ENCODE peak calls at places on chromosomes 11 and 22, in four cellular contexts. One of them, this sample, is unnamed.
A peak's percentile ranks its signal among the peaks of the same experiment; 100 is the strongest.

GRCh38 chr11:12642040-12642439 is 32.2 kb upstream of the TEAD1 start:
- DNase-seq in BE2C: no peak
- DNase-seq in ascending aorta: no peak
- DNase-seq in psoas muscle: no peak
- DNase-seq in this sample: no peak

GRCh38 chr22:46390652-46391301 is 55.3 kb downstream of the TRMU start:
- DNase-seq in BE2C: peak; percentile 73
- DNase-seq in ascending aorta: no peak
- DNase-seq in psoas muscle: peak; percentile 88
- DNase-seq in this sample: peak; percentile 91

GRCh38 chr22:23300476-23300875 is 120.2 kb downstream of the BCR start:
- DNase-seq in BE2C: no peak
- DNase-seq in ascending aorta: no peak
- DNase-seq in psoas muscle: peak; percentile 41
- DNase-seq in this sample: peak; percentile 52

GRCh38 chr11:131491503-131491902 is 121.1 kb downstream of the NTM start:
- DNase-seq in BE2C: no peak
- DNase-seq in ascending aorta: no peak
- DNase-seq in psoas muscle: no peak
- DNase-seq in this sample: no peak

GRCh38 chr11:113189909-113190667 is 124.3 kb upstream of the TTC12 start:
- DNase-seq in BE2C: no peak
- DNase-seq in ascending aorta: peak; percentile 83
- DNase-seq in psoas muscle: peak; percentile 67
- DNase-seq in this sample: no peak

GRCh38 chr11:29119116-29119515 is 897.7 kb downstream of the KCNA4 start:
- DNase-seq in BE2C: no peak
- DNase-seq in ascending aorta: no peak
- DNase-seq in psoas muscle: no peak
- DNase-seq in this sample: no peak

GRCh38 chr22:20205964-20206708 is 55.3 kb upstream of the CCDC188 start:
- DNase-seq in BE2C: no peak
- DNase-seq in ascending aorta: peak; percentile 74
- DNase-seq in psoas muscle: peak; percentile 74
- DNase-seq in this sample: peak; percentile 89

GRCh38 chr11:114277637-114278341 is 18.4 kb upstream of the NNMT start:
- DNase-seq in BE2C: no peak
- DNase-seq in ascending aorta: no peak
- DNase-seq in psoas muscle: no peak
- DNase-seq in this sample: no peak

GRCh38 chr11:64284048-64284961 is at the start of gene BAD:
- DNase-seq in BE2C: peak; percentile 91
- DNase-seq in ascending aorta: peak; percentile 97
- DNase-seq in psoas muscle: peak; percentile 97
- DNase-seq in this sample: peak; percentile 98

GRCh38 chr22:25692392-25692791 is 49.6 kb upstream of the MYO18B start:
- DNase-seq in BE2C: no peak
- DNase-seq in ascending aorta: no peak
- DNase-seq in psoas muscle: no peak
- DNase-seq in this sample: no peak

GRCh38 chr11:131195801-131196517 is 174.5 kb upstream of the NTM start:
- DNase-seq in BE2C: no peak
- DNase-seq in ascending aorta: no peak
- DNase-seq in psoas muscle: peak; percentile 55
- DNase-seq in this sample: no peak

GRCh38 chr11:58004664-58005063 is 19.0 kb upstream of the OR9Q1 start:
- DNase-seq in BE2C: no peak
- DNase-seq in ascending aorta: no peak
- DNase-seq in psoas muscle: no peak
- DNase-seq in this sample: no peak

GRCh38 chr11:47328449-47329390 is 23.8 kb downstream of the MYBPC3 start:
- DNase-seq in BE2C: no peak
- DNase-seq in ascending aorta: no peak
- DNase-seq in psoas muscle: no peak
- DNase-seq in this sample: no peak

GRCh38 chr11:120130176-120130980 is 7.5 kb downstream of the TRIM29 start:
- DNase-seq in BE2C: peak; percentile 2
- DNase-seq in ascending aorta: peak; percentile 53
- DNase-seq in psoas muscle: no peak
- DNase-seq in this sample: peak; percentile 45

GRCh38 chr22:20651286-20651685 is 122.6 kb upstream of the SERPIND1 start:
- DNase-seq in BE2C: no peak
- DNase-seq in ascending aorta: peak; percentile 12
- DNase-seq in psoas muscle: no peak
- DNase-seq in this sample: no peak

GRCh38 chr11:126354631-126355323 is 709 bp upstream of the ST3GAL4 start:
- DNase-seq in BE2C: no peak
- DNase-seq in ascending aorta: no peak
- DNase-seq in psoas muscle: no peak
- DNase-seq in this sample: no peak

GRCh38 chr11:130037058-130037457 is 32.6 kb upstream of the APLP2 start:
- DNase-seq in BE2C: no peak
- DNase-seq in ascending aorta: no peak
- DNase-seq in psoas muscle: no peak
- DNase-seq in this sample: no peak

GRCh38 chr11:59224419-59224928 is 11.7 kb upstream of the MPEG1 start:
- DNase-seq in BE2C: no peak
- DNase-seq in ascending aorta: no peak
- DNase-seq in psoas muscle: no peak
- DNase-seq in this sample: no peak

GRCh38 chr11:102794382-102794781 is 3.6 kb downstream of the MMP1 start:
- DNase-seq in BE2C: peak; percentile 35
- DNase-seq in ascending aorta: no peak
- DNase-seq in psoas muscle: no peak
- DNase-seq in this sample: no peak

GRCh38 chr11:70894566-70894965 is 357.8 kb downstream of the SHANK2 start:
- DNase-seq in BE2C: no peak
- DNase-seq in ascending aorta: no peak
- DNase-seq in psoas muscle: no peak
- DNase-seq in this sample: peak; percentile 18

GRCh38 chr11:123478352-123478986 is 48.4 kb downstream of the GRAMD1B start:
- DNase-seq in BE2C: peak; percentile 78
- DNase-seq in ascending aorta: no peak
- DNase-seq in psoas muscle: peak; percentile 67
- DNase-seq in this sample: no peak

GRCh38 chr22:25006354-25006753 is 53.8 kb downstream of the KIAA1671 start:
- DNase-seq in BE2C: no peak
- DNase-seq in ascending aorta: no peak
- DNase-seq in psoas muscle: no peak
- DNase-seq in this sample: no peak

GRCh38 chr11:45106006-45106405 is 40.4 kb upstream of the PRDM11 start:
- DNase-seq in BE2C: no peak
- DNase-seq in ascending aorta: peak; percentile 63
- DNase-seq in psoas muscle: peak; percentile 49
- DNase-seq in this sample: peak; percentile 60

DNA sequence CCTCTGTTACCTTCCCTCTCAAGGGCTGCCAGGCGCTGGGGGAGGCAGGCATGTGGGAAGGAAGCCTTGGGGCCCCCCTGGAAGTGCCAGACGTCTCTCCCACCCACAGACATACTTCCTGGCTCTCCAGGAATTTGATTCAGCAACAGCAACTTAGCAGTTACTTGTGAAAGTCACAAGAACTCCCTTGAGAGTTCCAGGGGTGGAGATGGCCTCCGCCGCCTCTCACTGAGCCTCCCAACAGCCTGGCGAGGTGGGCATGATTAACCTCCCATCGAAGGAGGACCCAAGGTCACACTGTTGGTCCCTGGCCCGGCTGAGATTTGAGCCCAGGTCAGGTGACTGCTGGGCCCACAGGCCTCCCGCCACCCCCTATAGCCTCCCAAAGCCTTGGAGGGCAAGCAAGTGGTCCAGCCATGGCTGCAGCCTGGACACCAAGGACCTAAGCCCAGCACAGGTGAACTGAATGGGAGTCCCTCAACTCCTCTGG is 14.0 kb upstream of the TSKU start:
- DNase-seq in BE2C: no peak
- DNase-seq in ascending aorta: no peak
- DNase-seq in psoas muscle: no peak
- DNase-seq in this sample: no peak
- H3K4me3 ChIP-seq in BE2C: no peak overlapping the region
- H3K4me3 ChIP-seq in ascending aorta: no peak overlapping the region
- H3K4me3 ChIP-seq in psoas muscle: no peak overlapping the region
- H3K4me3 ChIP-seq in this sample: no peak overlapping the region

GRCh38 chr22:36022162-36022561 is 6.5 kb downstream of the RBFOX2 start:
- DNase-seq in BE2C: no peak
- DNase-seq in ascending aorta: no peak
- DNase-seq in psoas muscle: no peak
- DNase-seq in this sample: no peak
- H3K4me1 ChIP-seq in BE2C: peaks cover 21% of the 10 kb centered on the region
- H3K4me1 ChIP-seq in ascending aorta: peaks cover 26% of the 10 kb centered on the region
- H3K4me1 ChIP-seq in psoas muscle: peaks cover 41% of the 10 kb centered on the region
- H3K4me1 ChIP-seq in this sample: peaks cover 20% of the 10 kb centered on the region

GRCh38 chr22:37282385-37282677 is at the start of gene CYTH4:
- DNase-seq in BE2C: no peak
- DNase-seq in ascending aorta: peak; percentile 79
- DNase-seq in psoas muscle: peak; percentile 75
- DNase-seq in this sample: peak; percentile 89
- H3K4me3 ChIP-seq in BE2C: no peak within 1 kb of the TSS
- H3K4me3 ChIP-seq in ascending aorta: no peak within 1 kb of the TSS
- H3K4me3 ChIP-seq in psoas muscle: peak within 1 kb of the TSS; percentile 45
- H3K4me3 ChIP-seq in this sample: no peak within 1 kb of the TSS

DNA sequence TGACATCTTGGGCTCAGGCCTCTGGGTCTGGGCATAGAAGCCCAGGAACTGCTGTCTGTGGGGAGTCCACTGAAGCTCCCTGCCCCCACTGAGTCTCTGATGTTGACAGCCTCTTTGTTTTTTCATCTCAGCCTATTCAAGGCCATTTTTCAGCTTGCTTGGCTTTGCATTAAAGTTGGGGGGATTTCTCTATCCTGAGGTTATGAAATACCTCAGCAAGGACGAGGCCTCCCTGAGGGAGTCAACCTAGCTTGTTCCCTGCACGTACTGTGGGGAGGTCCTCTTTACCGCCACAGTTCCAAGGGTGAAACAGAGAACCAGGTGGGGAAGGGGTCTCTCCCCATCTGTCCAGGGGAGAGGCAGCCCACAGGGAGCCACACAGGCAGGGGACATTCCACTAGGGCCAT is 8.4 kb downstream of the KCNQ1OT1 start:
- DNase-seq in BE2C: no peak
- DNase-seq in ascending aorta: no peak
- DNase-seq in psoas muscle: peak; percentile 12
- DNase-seq in this sample: peak; percentile 41
- H3K4me1 ChIP-seq in BE2C: no peaks in the 10 kb centered on the region
- H3K4me1 ChIP-seq in ascending aorta: no peaks in the 10 kb centered on the region
- H3K4me1 ChIP-seq in psoas muscle: peaks cover 18% of the 10 kb centered on the region
- H3K4me1 ChIP-seq in this sample: peaks cover 45% of the 10 kb centered on the region

This sample was measured in kidney.